ENCODE peak calls at places on chromosomes 4 and X, in six cellular contexts. One of them, this sample, is unnamed.

GRCh38 chr4:165088366-165088765 is 24.3 kb downstream of the TMEM192 start:
- DNase-seq in NCI-H1092 treated with DMSO at 0.1 percent for 48 hours: no peak
- DNase-seq in mesendoderm: no peak
- DNase-seq in astrocyte of the spinal cord: no peak
- DNase-seq in anterior cingulate cortex: no peak
- DNase-seq in SIG-M5: no peak
- DNase-seq in this sample: no peak

GRCh38 chr4:3250438-3250955 is 1.5 kb downstream of the MSANTD1 start:
- DNase-seq in NCI-H1092 treated with DMSO at 0.1 percent for 48 hours: no peak
- DNase-seq in mesendoderm: peak
- DNase-seq in astrocyte of the spinal cord: no peak
- DNase-seq in anterior cingulate cortex: no peak
- DNase-seq in SIG-M5: no peak
- DNase-seq in this sample: no peak

GRCh38 chr4:40210776-40211175 is 13.9 kb downstream of the RHOH start:
- DNase-seq in NCI-H1092 treated with DMSO at 0.1 percent for 48 hours: no peak
- DNase-seq in mesendoderm: no peak
- DNase-seq in astrocyte of the spinal cord: no peak
- DNase-seq in anterior cingulate cortex: no peak
- DNase-seq in SIG-M5: no peak
- DNase-seq in this sample: no peak

GRCh38 chrX:13082286-13083065 is 38.1 kb upstream of the FAM9C start:
- DNase-seq in NCI-H1092 treated with DMSO at 0.1 percent for 48 hours: no peak
- DNase-seq in mesendoderm: no peak
- DNase-seq in astrocyte of the spinal cord: no peak
- DNase-seq in anterior cingulate cortex: no peak
- DNase-seq in SIG-M5: no peak
- DNase-seq in this sample: no peak

GRCh38 chr4:53767503-53767902 is 176.2 kb upstream of the LNX1 start:
- DNase-seq in NCI-H1092 treated with DMSO at 0.1 percent for 48 hours: no peak
- DNase-seq in mesendoderm: no peak
- DNase-seq in astrocyte of the spinal cord: peak
- DNase-seq in anterior cingulate cortex: no peak
- DNase-seq in SIG-M5: no peak
- DNase-seq in this sample: peak

GRCh38 chr4:85591361-85592098 is 116.6 kb downstream of the ARHGAP24 start:
- DNase-seq in NCI-H1092 treated with DMSO at 0.1 percent for 48 hours: no peak
- DNase-seq in mesendoderm: no peak
- DNase-seq in astrocyte of the spinal cord: no peak
- DNase-seq in anterior cingulate cortex: no peak
- DNase-seq in SIG-M5: no peak
- DNase-seq in this sample: peak

GRCh38 chr4:47749858-47750257 is 88.0 kb downstream of the CORIN start:
- DNase-seq in NCI-H1092 treated with DMSO at 0.1 percent for 48 hours: no peak
- DNase-seq in mesendoderm: no peak
- DNase-seq in astrocyte of the spinal cord: no peak
- DNase-seq in anterior cingulate cortex: no peak
- DNase-seq in SIG-M5: no peak
- DNase-seq in this sample: no peak

GRCh38 chrX:28586891-28587635 is at the start of gene IL1RAPL1:
- DNase-seq in NCI-H1092 treated with DMSO at 0.1 percent for 48 hours: no peak
- DNase-seq in mesendoderm: peak
- DNase-seq in astrocyte of the spinal cord: peak
- DNase-seq in anterior cingulate cortex: peak
- DNase-seq in SIG-M5: no peak
- DNase-seq in this sample: peak

This sample was measured in kidney glomerular epithelial cell.